ENCODE peak calls at places on chromosome 19, in eight cellular contexts. One of them, this sample, is unnamed. For H3K4me1, the result is how much of the 10 kb centered on the place peaks cover.

GRCh38 chr19:47099576-47100050 is 14.0 kb downstream of the ZC3H4 start:
- DNase-seq in adrenal gland: no peak
- DNase-seq in IMR-90: no peak
- DNase-seq in Peyer's patch: no peak
- DNase-seq in stomach: no peak
- DNase-seq in uterus: no peak
- DNase-seq in body of pancreas: no peak
- DNase-seq in breast epithelium: no peak
- DNase-seq in this sample: peak

GRCh38 chr19:29548483-29549085 is 22.8 kb downstream of the VSTM2B start:
- DNase-seq in adrenal gland: no peak
- DNase-seq in IMR-90: no peak
- DNase-seq in Peyer's patch: peak
- DNase-seq in stomach: peak
- DNase-seq in uterus: no peak
- DNase-seq in body of pancreas: no peak
- DNase-seq in breast epithelium: no peak
- DNase-seq in this sample: no peak

GRCh38 chr19:47120461-47120860 is 6.9 kb upstream of the ZC3H4 start:
- DNase-seq in adrenal gland: no peak
- DNase-seq in IMR-90: no peak
- DNase-seq in Peyer's patch: no peak
- DNase-seq in stomach: no peak
- DNase-seq in uterus: no peak
- DNase-seq in body of pancreas: no peak
- DNase-seq in breast epithelium: no peak
- DNase-seq in this sample: no peak

GRCh38 chr19:49799798-49800376 is 13.2 kb downstream of the FUZ start:
- DNase-seq in adrenal gland: no peak
- DNase-seq in IMR-90: no peak
- DNase-seq in Peyer's patch: no peak
- DNase-seq in stomach: no peak
- DNase-seq in uterus: no peak
- DNase-seq in body of pancreas: no peak
- DNase-seq in breast epithelium: no peak
- DNase-seq in this sample: no peak

GRCh38 chr19:29811125-29812079 is at the start of gene CCNE1:
- DNase-seq in adrenal gland: peak
- DNase-seq in IMR-90: peak
- DNase-seq in Peyer's patch: peak
- DNase-seq in stomach: peak
- DNase-seq in uterus: peak
- DNase-seq in body of pancreas: peak
- DNase-seq in breast epithelium: peak
- DNase-seq in this sample: peak

GRCh38 chr19:58394821-58395219 is 636 bp upstream of the RNF225 start:
- DNase-seq in adrenal gland: no peak
- DNase-seq in IMR-90: no peak
- DNase-seq in Peyer's patch: no peak
- DNase-seq in stomach: no peak
- DNase-seq in uterus: no peak
- DNase-seq in body of pancreas: no peak
- DNase-seq in breast epithelium: no peak
- DNase-seq in this sample: no peak

GRCh38 chr19:57437931-57438330 is 2.8 kb downstream of the ZNF749 start:
- DNase-seq in adrenal gland: no peak
- DNase-seq in IMR-90: peak
- DNase-seq in Peyer's patch: no peak
- DNase-seq in stomach: no peak
- DNase-seq in uterus: no peak
- DNase-seq in body of pancreas: no peak
- DNase-seq in breast epithelium: no peak
- DNase-seq in this sample: no peak

GRCh38 chr19:10566658-10567410 is 1.0 kb upstream of the KRI1 start:
- DNase-seq in adrenal gland: peak
- DNase-seq in IMR-90: no peak
- DNase-seq in Peyer's patch: no peak
- DNase-seq in stomach: no peak
- DNase-seq in uterus: no peak
- DNase-seq in body of pancreas: peak
- DNase-seq in breast epithelium: no peak
- DNase-seq in this sample: no peak

GRCh38 chr19:29917911-29918310 is 24.1 kb upstream of the URI1 start:
- DNase-seq in adrenal gland: no peak
- DNase-seq in IMR-90: no peak
- DNase-seq in Peyer's patch: no peak
- DNase-seq in stomach: peak
- DNase-seq in uterus: no peak
- DNase-seq in body of pancreas: no peak
- DNase-seq in breast epithelium: no peak
- DNase-seq in this sample: no peak

GRCh38 chr19:43479961-43480561 is 14.7 kb upstream of the LYPD3 start:
- DNase-seq in adrenal gland: no peak
- DNase-seq in IMR-90: no peak
- DNase-seq in Peyer's patch: no peak
- DNase-seq in stomach: no peak
- DNase-seq in uterus: no peak
- DNase-seq in body of pancreas: no peak
- DNase-seq in breast epithelium: no peak
- DNase-seq in this sample: no peak

GRCh38 chr19:55553217-55554182 is 8.2 kb upstream of the SBK3 start:
- DNase-seq in adrenal gland: no peak
- DNase-seq in IMR-90: no peak
- DNase-seq in Peyer's patch: no peak
- DNase-seq in stomach: no peak
- DNase-seq in uterus: no peak
- DNase-seq in body of pancreas: no peak
- DNase-seq in breast epithelium: no peak
- DNase-seq in this sample: no peak

GRCh38 chr19:8316351-8317125 is 4.6 kb downstream of the NDUFA7 start:
- DNase-seq in adrenal gland: no peak
- DNase-seq in IMR-90: no peak
- DNase-seq in Peyer's patch: no peak
- DNase-seq in stomach: no peak
- DNase-seq in uterus: no peak
- DNase-seq in body of pancreas: no peak
- DNase-seq in breast epithelium: no peak
- DNase-seq in this sample: no peak

GRCh38 chr19:47247308-47247990 is 8.9 kb upstream of the CCDC9 start:
- DNase-seq in adrenal gland: peak
- DNase-seq in IMR-90: peak
- DNase-seq in Peyer's patch: peak
- DNase-seq in stomach: peak
- DNase-seq in uterus: peak
- DNase-seq in body of pancreas: peak
- DNase-seq in breast epithelium: peak
- DNase-seq in this sample: peak

GRCh38 chr19:9741476-9742171 is 26.9 kb downstream of the ZNF846 start:
- DNase-seq in adrenal gland: no peak
- DNase-seq in IMR-90: peak
- DNase-seq in Peyer's patch: no peak
- DNase-seq in stomach: no peak
- DNase-seq in uterus: no peak
- DNase-seq in body of pancreas: no peak
- DNase-seq in breast epithelium: no peak
- DNase-seq in this sample: no peak

GRCh38 chr19:37466277-37466797 is 907 bp downstream of the ZNF569 start:
- DNase-seq in adrenal gland: no peak
- DNase-seq in IMR-90: no peak
- DNase-seq in Peyer's patch: no peak
- DNase-seq in stomach: no peak
- DNase-seq in uterus: no peak
- DNase-seq in body of pancreas: no peak
- DNase-seq in breast epithelium: no peak
- DNase-seq in this sample: no peak

DNA sequence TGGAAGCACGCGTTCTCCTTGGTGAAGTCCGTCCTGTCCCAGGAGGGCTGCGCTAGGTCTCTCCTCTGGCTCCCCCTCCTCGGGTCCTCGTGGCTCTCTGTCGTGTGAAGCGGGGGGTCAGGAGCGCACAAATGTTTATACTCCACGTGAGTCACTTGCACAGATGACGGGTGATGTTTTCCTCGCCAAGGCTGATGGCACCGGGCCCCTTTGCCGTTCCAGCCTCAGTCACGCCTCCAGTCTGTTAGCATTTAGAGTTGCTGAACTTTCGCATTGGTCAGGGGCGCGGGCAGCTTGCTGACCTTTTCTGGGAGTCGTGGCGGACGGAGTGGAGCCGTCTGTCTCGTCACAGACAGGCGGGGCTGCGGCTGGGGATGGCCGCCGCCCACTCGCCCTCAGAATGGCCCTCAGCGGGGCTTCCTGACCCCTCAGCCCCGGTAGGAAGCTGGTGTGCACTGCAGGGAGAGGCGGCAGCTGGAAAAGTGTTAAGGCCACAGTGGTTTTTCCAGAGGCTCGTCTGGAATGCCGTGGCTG is 13.7 kb downstream of the KLHL26 start:
- DNase-seq in adrenal gland: peak
- DNase-seq in IMR-90: peak
- DNase-seq in Peyer's patch: no peak
- DNase-seq in stomach: peak
- DNase-seq in uterus: peak
- DNase-seq in body of pancreas: peak
- DNase-seq in breast epithelium: no peak
- DNase-seq in this sample: peak
- TF ChIP-seq POLR2A in adrenal gland: no peak
- TF ChIP-seq POLR2A in IMR-90: peak
- TF ChIP-seq POLR2A in Peyer's patch: no peak
- TF ChIP-seq POLR2A in stomach: no peak
- TF ChIP-seq POLR2A in uterus: no peak
- TF ChIP-seq POLR2A in body of pancreas: no peak
- TF ChIP-seq POLR2A in breast epithelium: no peak
- TF ChIP-seq POLR2A in this sample: no peak

GRCh38 chr19:1370579-1371361 is 12.9 kb upstream of the NDUFS7 start:
- DNase-seq in adrenal gland: no peak
- DNase-seq in IMR-90: no peak
- DNase-seq in Peyer's patch: peak
- DNase-seq in stomach: no peak
- DNase-seq in uterus: no peak
- DNase-seq in body of pancreas: no peak
- DNase-seq in breast epithelium: no peak
- DNase-seq in this sample: no peak
- H3K27ac ChIP-seq in adrenal gland: no peak
- H3K27ac ChIP-seq in IMR-90: no peak
- H3K27ac ChIP-seq in Peyer's patch: no peak
- H3K27ac ChIP-seq in stomach: no peak
- H3K27ac ChIP-seq in uterus: no peak
- H3K27ac ChIP-seq in body of pancreas: no peak
- H3K27ac ChIP-seq in breast epithelium: no peak
- H3K27ac ChIP-seq in this sample: no peak

GRCh38 chr19:6239401-6239844 is 40.4 kb downstream of the MLLT1 start:
- DNase-seq in adrenal gland: no peak
- DNase-seq in IMR-90: peak
- DNase-seq in Peyer's patch: no peak
- DNase-seq in stomach: peak
- DNase-seq in uterus: no peak
- DNase-seq in body of pancreas: no peak
- DNase-seq in breast epithelium: peak
- DNase-seq in this sample: no peak

GRCh38 chr19:6236310-6237291 is 43.2 kb downstream of the MLLT1 start:
- DNase-seq in adrenal gland: peak
- DNase-seq in IMR-90: no peak
- DNase-seq in Peyer's patch: peak
- DNase-seq in stomach: peak
- DNase-seq in uterus: peak
- DNase-seq in body of pancreas: peak
- DNase-seq in breast epithelium: peak
- DNase-seq in this sample: no peak

GRCh38 chr19:6239871-6240676 is 39.7 kb downstream of the MLLT1 start:
- DNase-seq in adrenal gland: no peak
- DNase-seq in IMR-90: no peak
- DNase-seq in Peyer's patch: peak
- DNase-seq in stomach: no peak
- DNase-seq in uterus: no peak
- DNase-seq in body of pancreas: no peak
- DNase-seq in breast epithelium: no peak
- DNase-seq in this sample: no peak

GRCh38 chr19:6238256-6238642 is 41.5 kb downstream of the MLLT1 start:
- DNase-seq in adrenal gland: no peak
- DNase-seq in IMR-90: no peak
- DNase-seq in Peyer's patch: no peak
- DNase-seq in stomach: no peak
- DNase-seq in uterus: no peak
- DNase-seq in body of pancreas: no peak
- DNase-seq in breast epithelium: no peak
- DNase-seq in this sample: no peak

GRCh38 chr19:6238643-6239281 is 41.0 kb downstream of the MLLT1 start:
- DNase-seq in adrenal gland: no peak
- DNase-seq in IMR-90: peak
- DNase-seq in Peyer's patch: peak
- DNase-seq in stomach: peak
- DNase-seq in uterus: peak
- DNase-seq in body of pancreas: no peak
- DNase-seq in breast epithelium: peak
- DNase-seq in this sample: peak
- H3K4me1 ChIP-seq in adrenal gland: half or more
- H3K4me1 ChIP-seq in IMR-90: under half
- H3K4me1 ChIP-seq in Peyer's patch: under half
- H3K4me1 ChIP-seq in stomach: half or more
- H3K4me1 ChIP-seq in uterus: under half
- H3K4me1 ChIP-seq in body of pancreas: half or more
- H3K4me1 ChIP-seq in breast epithelium: under half
- H3K4me1 ChIP-seq in this sample: under half

DNA sequence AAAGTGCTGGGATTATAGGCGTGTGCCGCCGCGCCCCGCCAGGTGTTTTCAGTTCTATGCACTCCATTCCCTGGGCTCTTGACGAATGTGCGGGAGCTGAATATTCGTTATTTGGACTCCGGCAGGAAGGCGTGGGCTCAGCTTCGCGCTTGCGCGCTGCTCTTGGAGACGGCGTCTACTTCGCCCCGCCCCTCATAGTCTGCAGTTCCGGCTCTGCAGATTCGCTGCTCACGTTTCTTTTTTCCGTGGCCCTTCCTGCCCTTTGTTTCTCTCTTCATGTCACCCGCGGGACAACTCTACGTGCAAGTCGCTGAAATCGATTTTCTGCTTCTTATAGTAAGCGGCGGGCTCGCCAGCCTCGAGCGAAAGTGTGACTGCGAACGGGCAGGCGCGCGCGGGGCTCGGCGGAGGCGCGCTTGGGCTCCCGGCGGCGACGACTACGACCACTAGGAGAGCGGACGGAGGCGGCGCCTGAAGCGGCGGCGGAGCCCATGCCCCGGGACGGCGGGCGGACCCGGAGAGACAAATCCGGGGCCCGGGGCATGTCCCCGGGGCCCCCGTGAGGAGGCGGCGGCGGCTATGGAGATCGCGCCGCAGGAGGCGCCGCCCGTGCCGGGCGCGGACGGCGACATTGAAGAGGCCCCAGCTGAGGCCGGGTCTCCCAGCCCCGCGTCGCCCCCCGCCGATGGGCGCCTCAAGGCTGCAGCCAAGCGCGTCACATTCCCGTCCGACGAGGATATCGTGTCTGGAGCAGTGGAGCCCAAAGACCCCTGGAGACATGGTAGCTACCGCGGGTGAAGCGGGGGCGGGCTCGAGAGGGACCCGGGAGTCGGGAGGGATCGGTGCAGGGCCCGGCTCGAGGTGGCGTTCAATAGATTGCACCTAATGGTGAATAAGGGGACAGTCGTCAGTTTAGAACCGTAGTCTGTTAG is at the start of gene PPP1R37:
- DNase-seq in adrenal gland: peak
- DNase-seq in IMR-90: peak
- DNase-seq in Peyer's patch: peak
- DNase-seq in stomach: peak
- DNase-seq in uterus: peak
- DNase-seq in body of pancreas: peak
- DNase-seq in breast epithelium: peak
- DNase-seq in this sample: peak
- TF ChIP-seq POLR2A in adrenal gland: peak
- TF ChIP-seq POLR2A in IMR-90: peak
- TF ChIP-seq POLR2A in Peyer's patch: peak
- TF ChIP-seq POLR2A in stomach: no peak
- TF ChIP-seq POLR2A in uterus: no peak
- TF ChIP-seq POLR2A in body of pancreas: peak
- TF ChIP-seq POLR2A in breast epithelium: peak
- TF ChIP-seq POLR2A in this sample: no peak